ENCODE peak calls at places on chromosomes 2 and 18, in ten cellular contexts. G, S, K, R, T, V, J, F, O and U are unnamed samples.

GRCh38 chr2:73272270-73272669 is 12.0 kb downstream of the FBXO41 start:
- DNase-seq in G (no peak), S (no peak), K (no peak), R (no peak), T (no peak), V (no peak), J (no peak), F (peak), O (no peak), U (no peak)

GRCh38 chr2:28528206-28528605 is 32.3 kb downstream of the PLB1 start:
- DNase-seq in G (no peak), S (no peak), K (no peak), R (no peak), T (no peak), V (no peak), J (no peak), F (peak), O (no peak), U (no peak)

GRCh38 chr2:23388756-23389514 is 4.0 kb downstream of the KLHL29 start:
- DNase-seq in G (no peak), S (no peak), K (no peak), R (no peak), T (no peak), V (no peak), J (no peak), F (no peak), O (no peak), U (no peak)

GRCh38 chr2:39881494-39881893 is 102.4 kb upstream of the THUMPD2 start:
- DNase-seq in G (no peak), S (peak), K (peak), R (no peak), T (no peak), V (no peak), J (no peak), F (no peak), O (no peak), U (peak)

GRCh38 chr2:172985139-172985874 is 90.3 kb upstream of the MAP3K20 start:
- DNase-seq in G (no peak), S (peak), K (no peak), R (peak), T (no peak), V (peak), J (no peak), F (no peak), O (no peak), U (peak)

GRCh38 chr2:62539892-62540785 is 34.1 kb upstream of the TMEM17 start:
- DNase-seq in G (no peak), S (peak), K (no peak), R (no peak), T (no peak), V (no peak), J (no peak), F (no peak), O (no peak), U (no peak)

GRCh38 chr2:8418721-8419120 is 263.1 kb upstream of the ID2 start:
- DNase-seq in G (no peak), S (peak), K (no peak), R (no peak), T (no peak), V (no peak), J (peak), F (no peak), O (peak), U (no peak)

GRCh38 chr18:7921938-7922587 is 354.9 kb downstream of the PTPRM start:
- DNase-seq in G (peak), S (peak), K (peak), R (no peak), T (no peak), V (no peak), J (peak), F (no peak), O (peak), U (peak)

GRCh38 chr18:35186491-35187034 is 54.3 kb upstream of the ZNF397 start:
- DNase-seq in G (no peak), S (no peak), K (no peak), R (no peak), T (no peak), V (no peak), J (no peak), F (no peak), O (no peak), U (no peak)

GRCh38 chr2:47089083-47089464 is 66.0 kb downstream of the STPG4 start:
- DNase-seq in G (no peak), S (peak), K (peak), R (no peak), T (no peak), V (no peak), J (peak), F (no peak), O (peak), U (peak)

GRCh38 chr18:78813156-78813555 is 166.5 kb upstream of the SALL3 start:
- DNase-seq in G (no peak), S (no peak), K (no peak), R (no peak), T (peak), V (no peak), J (no peak), F (no peak), O (no peak), U (no peak)

GRCh38 chr2:29700560-29700959 is 220.8 kb downstream of the ALK start:
- DNase-seq in G (peak), S (peak), K (peak), R (no peak), T (no peak), V (no peak), J (peak), F (no peak), O (no peak), U (peak)

DNA sequence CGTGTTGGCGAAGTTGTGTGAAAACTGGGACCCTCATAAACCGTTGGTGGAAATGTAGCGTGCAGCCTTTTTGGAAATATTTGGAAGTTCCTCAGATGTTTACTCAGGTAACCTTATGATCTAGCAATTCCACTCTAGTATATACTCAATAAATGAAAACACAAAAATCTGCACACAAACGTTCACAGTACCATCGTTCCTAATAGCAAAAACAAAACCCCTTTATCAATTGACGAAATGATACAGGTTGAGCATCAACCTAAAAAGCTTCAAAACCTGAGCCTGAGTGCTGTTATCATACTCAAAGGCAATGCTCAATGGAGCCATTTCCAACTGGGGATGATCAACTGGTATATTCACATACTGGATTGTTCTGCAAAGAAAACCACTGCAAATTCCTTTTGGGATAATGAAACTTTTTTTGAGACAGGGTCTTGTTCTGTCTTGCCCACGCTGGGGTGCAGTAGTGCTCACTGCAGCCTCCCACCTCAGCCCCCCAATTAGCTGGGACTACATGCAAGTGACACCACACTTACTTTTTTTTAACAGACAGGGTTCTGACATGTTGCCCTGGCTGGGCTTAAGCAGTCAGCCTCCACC is 777 bp upstream of the C18orf32 start:
- DNase-seq in G (no peak), S (peak), K (peak), R (no peak), T (no peak), V (no peak), J (no peak), F (no peak), O (peak), U (no peak)
- H3K4me3 ChIP-seq in G (no peak), S (peak), K (no peak), R (peak), T (peak), V (peak), J (peak), F (peak), O (peak), U (no peak)

DNA sequence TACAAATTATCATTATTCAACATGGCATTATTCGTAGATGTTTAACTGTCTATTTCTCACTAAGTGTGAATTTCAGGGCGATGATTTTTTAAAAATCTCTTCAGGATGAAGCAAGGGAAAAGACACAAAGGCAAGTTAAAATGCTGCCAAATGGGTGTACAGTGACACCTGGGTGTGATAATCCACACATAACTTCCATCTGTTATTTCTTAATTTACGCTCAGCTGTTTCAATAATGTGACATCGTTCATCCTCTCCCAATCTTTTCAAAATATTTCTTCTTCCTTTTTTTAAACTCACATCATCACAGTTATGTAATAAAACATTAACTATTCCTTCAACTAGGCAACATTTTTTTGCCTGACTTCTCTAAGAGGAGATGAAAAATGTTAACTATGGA is 10.6 kb downstream of the PDE1A start:
- DNase-seq in G (no peak), S (no peak), K (no peak), R (no peak), T (no peak), V (no peak), J (no peak), F (no peak), O (no peak), U (no peak)
- TF ChIP-seq CTCF in G (no peak), S (no peak), K (no peak), R (no peak), T (no peak), V (no peak), J (no peak), F (no peak), O (no peak), U (no peak)

GRCh38 chr2:181395871-181396574 is 61.2 kb upstream of the ITGA4 start:
- DNase-seq in G (no peak), S (no peak), K (no peak), R (no peak), T (no peak), V (no peak), J (no peak), F (no peak), O (no peak), U (no peak)

GRCh38 chr2:181394741-181395437 is 62.3 kb upstream of the ITGA4 start:
- DNase-seq in G (no peak), S (no peak), K (no peak), R (no peak), T (no peak), V (no peak), J (no peak), F (no peak), O (no peak), U (no peak)

GRCh38 chr2:181396575-181397062 is 60.6 kb upstream of the ITGA4 start:
- DNase-seq in G (no peak), S (peak), K (peak), R (no peak), T (no peak), V (peak), J (no peak), F (no peak), O (no peak), U (peak)

GRCh38 chr2:181397331-181397730 is 59.9 kb upstream of the ITGA4 start:
- DNase-seq in G (no peak), S (no peak), K (no peak), R (no peak), T (no peak), V (no peak), J (no peak), F (no peak), O (no peak), U (no peak)

GRCh38 chr2:181393472-181393871 is 63.7 kb upstream of the ITGA4 start:
- DNase-seq in G (peak), S (peak), K (peak), R (no peak), T (no peak), V (peak), J (peak), F (no peak), O (peak), U (peak)
- H3K4me3 ChIP-seq in G (no peak), S (no peak), K (no peak), R (no peak), T (no peak), V (peak), J (no peak), F (no peak), O (no peak), U (no peak)

GRCh38 chr2:206989306-206989705 is 50.0 kb downstream of the CPO start:
- DNase-seq in G (no peak), S (peak), K (peak), R (peak), T (peak), V (peak), J (no peak), F (peak), O (peak), U (peak)
- TF ChIP-seq CTCF in G (peak), S (peak), K (peak), R (peak), T (peak), V (peak), J (peak), F (peak), O (peak), U (peak)

GRCh38 chr2:95297088-95297487 is at the start of gene KCNIP3:
- DNase-seq in G (no peak), S (peak), K (no peak), R (no peak), T (peak), V (no peak), J (no peak), F (peak), O (peak), U (no peak)
- H3K4me3 ChIP-seq in G (no peak), S (no peak), K (no peak), R (no peak), T (peak), V (no peak), J (no peak), F (peak), O (no peak), U (no peak)

GRCh38 chr2:159797468-159798375 is at the start of gene CD302:
- DNase-seq in G (no peak), S (peak), K (peak), R (peak), T (peak), V (no peak), J (peak), F (peak), O (peak), U (peak)
- TF ChIP-seq CTCF in G (no peak), S (no peak), K (no peak), R (no peak), T (no peak), V (no peak), J (peak), F (no peak), O (no peak), U (no peak)

GRCh38 chr18:25503567-25504081 is 151.7 kb upstream of the ZNF521 start:
- DNase-seq in G (peak), S (peak), K (peak), R (no peak), T (peak), V (no peak), J (peak), F (peak), O (peak), U (peak)
- H3K4me3 ChIP-seq in G (peak), S (peak), K (peak), R (peak), T (peak), V (no peak), J (peak), F (peak), O (peak), U (peak)